ENCODE peak calls at places on chromosomes 16 and 17, in six cellular contexts. Q is uterus, R is Peyer's patch, D is ovary, K is heart left ventricle, Y is HepG2. J is an unnamed sample.

GRCh38 chr17:40448639-40449261 is 5.5 kb downstream of the IGFBP4 start:
- DNase-seq in Q (no peak), R (peak), D (peak), K (no peak), Y (peak), J (peak)

GRCh38 chr16:16042076-16042475 is 92.7 kb downstream of the ABCC1 start:
- DNase-seq in Q (no peak), R (no peak), D (no peak), K (peak), Y (no peak), J (peak)

GRCh38 chr16:56776562-56776961 is 46.6 kb downstream of the NUP93 start:
- DNase-seq in Q (peak), R (no peak), D (peak), K (peak), Y (no peak), J (peak)

GRCh38 chr16:68778551-68779231 is 41.6 kb downstream of the CDH1 start:
- DNase-seq in Q (no peak), R (no peak), D (no peak), K (no peak), Y (no peak), J (peak)

GRCh38 chr16:88685156-88686061 is 898 bp downstream of the SNAI3 start:
- DNase-seq in Q (no peak), R (peak), D (no peak), K (no peak), Y (no peak), J (no peak)

GRCh38 chr17:1331708-1332107 is 52.2 kb downstream of the TRARG1 start:
- DNase-seq in Q (no peak), R (no peak), D (peak), K (peak), Y (no peak), J (no peak)

GRCh38 chr17:19958023-19958422 is 19.6 kb downstream of the AKAP10 start:
- DNase-seq in Q (no peak), R (no peak), D (no peak), K (no peak), Y (peak), J (no peak)

GRCh38 chr16:275786-276232 is at the start of gene RGS11:
- DNase-seq in Q (no peak), R (no peak), D (no peak), K (no peak), Y (no peak), J (no peak)

GRCh38 chr16:65867276-65867990 is 499.1 kb upstream of the CDH5 start:
- DNase-seq in Q (no peak), R (no peak), D (no peak), K (no peak), Y (no peak), J (no peak)

GRCh38 chr16:18803569-18804462 is 2.5 kb upstream of the ARL6IP1 start:
- DNase-seq in Q (no peak), R (no peak), D (no peak), K (no peak), Y (no peak), J (no peak)

GRCh38 chr16:57830890-57831484 is 28.7 kb upstream of the KIFC3 start:
- DNase-seq in Q (no peak), R (peak), D (no peak), K (no peak), Y (no peak), J (no peak)

GRCh38 chr16:88264641-88265285 is 118.0 kb upstream of the ZNF469 start:
- DNase-seq in Q (peak), R (peak), D (peak), K (peak), Y (peak), J (peak)

GRCh38 chr16:19700319-19700781 is 17.7 kb downstream of the KNOP1 start:
- DNase-seq in Q (peak), R (peak), D (peak), K (no peak), Y (peak), J (no peak)

GRCh38 chr17:63611354-63611753 is 10.7 kb downstream of the TACO1 start:
- DNase-seq in Q (no peak), R (no peak), D (no peak), K (no peak), Y (no peak), J (no peak)

GRCh38 chr16:3643095-3643730 is 11.3 kb upstream of the DNASE1 start:
- DNase-seq in Q (no peak), R (peak), D (no peak), K (no peak), Y (no peak), J (no peak)

GRCh38 chr17:1111599-1112443 is 68.0 kb downstream of the ABR start:
- DNase-seq in Q (no peak), R (no peak), D (peak), K (peak), Y (no peak), J (no peak)

GRCh38 chr16:27539120-27539519 is 10.6 kb downstream of the GTF3C1 start:
- DNase-seq in Q (no peak), R (no peak), D (no peak), K (no peak), Y (no peak), J (no peak)

GRCh38 chr16:47644166-47644565 is 183.0 kb downstream of the PHKB start:
- DNase-seq in Q (no peak), R (no peak), D (no peak), K (peak), Y (no peak), J (peak)

GRCh38 chr16:929227-929669 is 41.5 kb downstream of the LMF1 start:
- DNase-seq in Q (no peak), R (no peak), D (no peak), K (no peak), Y (no peak), J (no peak)

GRCh38 chr17:21841839-21842238 is 149.5 kb downstream of the KCNJ18 start:
- DNase-seq in Q (no peak), R (no peak), D (no peak), K (no peak), Y (no peak), J (no peak)

GRCh38 chr17:5667871-5668270 is 83.6 kb upstream of the NLRP1 start:
- DNase-seq in Q (no peak), R (no peak), D (no peak), K (no peak), Y (peak), J (no peak)

GRCh38 chr16:31085371-31085770 is 3.4 kb downstream of the PRSS53 start:
- DNase-seq in Q (no peak), R (no peak), D (no peak), K (no peak), Y (no peak), J (no peak)

GRCh38 chr17:61904094-61904710 is 23.6 kb downstream of the INTS2 start:
- DNase-seq in Q (no peak), R (peak), D (no peak), K (no peak), Y (no peak), J (no peak)

GRCh38 chr17:64230551-64231408 is 32.3 kb downstream of the TEX2 start:
- DNase-seq in Q (no peak), R (no peak), D (no peak), K (no peak), Y (no peak), J (no peak)

GRCh38 chr17:18951941-18952842 is at the start of gene SLC5A10:
- DNase-seq in Q (no peak), R (peak), D (no peak), K (no peak), Y (peak), J (no peak)

GRCh38 chr17:79825580-79825921 is 13.7 kb downstream of the CBX4 start:
- DNase-seq in Q (no peak), R (no peak), D (no peak), K (no peak), Y (no peak), J (no peak)

GRCh38 chr17:50479522-50480141 is 972 bp downstream of the RSAD1 start:
- DNase-seq in Q (peak), R (peak), D (peak), K (peak), Y (peak), J (peak)

GRCh38 chr17:48021964-48022363 is 15.6 kb downstream of the COPZ2 start:
- DNase-seq in Q (no peak), R (no peak), D (no peak), K (no peak), Y (no peak), J (no peak)

GRCh38 chr17:14464741-14465140 is 163.9 kb downstream of the HS3ST3B1 start:
- DNase-seq in Q (no peak), R (no peak), D (no peak), K (no peak), Y (no peak), J (no peak)

GRCh38 chr17:39209317-39210092 is 9.4 kb downstream of the RPL19 start:
- DNase-seq in Q (peak), R (peak), D (peak), K (peak), Y (no peak), J (peak)

GRCh38 chr16:19290860-19291259 is 5.3 kb downstream of the CLEC19A start:
- DNase-seq in Q (no peak), R (no peak), D (no peak), K (no peak), Y (no peak), J (no peak)

GRCh38 chr17:17362531-17362930 is 59.4 kb downstream of the NT5M start:
- DNase-seq in Q (peak), R (peak), D (no peak), K (no peak), Y (no peak), J (no peak)

DNA sequence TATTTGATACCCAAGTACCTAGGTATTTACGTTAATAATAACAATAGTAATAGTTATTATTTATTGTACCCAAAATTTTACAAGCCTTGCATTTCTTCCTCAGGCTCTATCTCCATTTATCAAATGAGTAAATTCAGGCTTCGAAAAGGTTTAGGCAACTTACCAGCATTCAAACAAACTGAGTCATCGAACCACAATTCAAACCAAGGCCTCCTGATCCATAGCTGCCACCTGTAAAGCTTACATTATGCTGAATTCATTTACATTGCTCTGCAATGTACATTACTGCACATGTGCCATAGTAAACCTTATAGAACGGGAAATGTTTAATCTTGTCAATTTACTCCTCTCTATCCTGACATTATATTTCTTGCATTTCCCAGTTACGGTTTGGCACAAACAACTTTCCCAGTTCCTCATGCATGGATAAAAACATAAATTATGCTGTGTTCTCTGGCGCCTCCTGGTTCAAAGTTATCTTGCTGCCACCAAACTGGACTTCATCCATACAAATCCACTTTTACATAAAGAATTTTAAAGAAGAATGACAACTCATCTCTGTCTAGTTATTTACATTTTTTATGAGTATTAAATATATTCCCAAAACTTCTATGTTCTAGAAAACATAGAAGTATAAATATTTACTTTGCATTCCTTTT is 360.6 kb upstream of the SOX9 start:
- DNase-seq in Q (no peak), R (no peak), D (no peak), K (no peak), Y (no peak), J (no peak)
- TF ChIP-seq CTCF in Q (no peak), R (no peak), D (no peak), K (no peak), Y (peak), J (no peak)

DNA sequence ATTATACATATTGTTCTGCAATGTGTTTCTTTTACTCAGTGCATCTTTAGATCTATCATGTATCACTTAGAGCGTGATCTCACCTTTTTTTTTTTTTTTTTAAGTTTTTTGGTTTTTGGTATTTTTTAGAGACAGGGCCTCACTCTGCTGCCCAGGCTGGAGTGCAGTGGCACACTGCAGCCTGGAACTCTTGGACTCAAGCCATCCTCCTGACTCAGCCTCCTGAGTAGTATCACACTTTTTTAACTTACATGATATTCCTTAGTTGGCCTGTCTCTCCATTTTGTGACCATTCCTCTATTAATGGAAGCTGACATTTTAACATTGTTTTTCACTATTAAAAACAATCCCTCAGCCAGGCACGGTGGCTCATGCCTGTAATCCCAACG is 4.7 kb upstream of the MPO start:
- DNase-seq in Q (no peak), R (no peak), D (no peak), K (no peak), Y (no peak), J (no peak)
- TF ChIP-seq POLR2A in Q (no peak), R (no peak), D (no peak), K (no peak), Y (no peak), J (no peak)

GRCh38 chr16:69781118-69781517 is 19.0 kb downstream of the WWP2 start:
- DNase-seq in Q (no peak), R (no peak), D (no peak), K (no peak), Y (peak), J (no peak)

GRCh38 chr16:69775535-69775934 is 13.4 kb downstream of the WWP2 start:
- DNase-seq in Q (no peak), R (no peak), D (no peak), K (no peak), Y (no peak), J (no peak)

DNA sequence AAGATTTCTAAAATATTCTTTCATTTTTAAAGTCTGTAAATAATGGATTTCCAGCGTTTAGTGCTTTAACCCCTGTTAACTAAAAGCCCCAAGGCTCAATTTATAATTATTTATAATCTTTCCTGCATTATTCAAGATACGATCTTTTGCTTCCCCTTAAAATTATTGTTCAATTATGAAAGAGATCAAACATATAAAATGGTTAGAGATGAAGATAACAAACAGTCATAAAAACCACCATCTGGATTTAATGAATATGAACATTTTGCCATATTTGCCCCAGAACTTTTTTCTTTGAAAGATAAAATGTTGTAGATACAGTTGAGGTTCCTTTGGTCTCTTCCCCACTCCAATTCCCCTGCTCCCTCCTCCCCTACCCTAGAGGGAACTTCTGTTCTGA is 17.6 kb downstream of the WWP2 start:
- DNase-seq in Q (no peak), R (no peak), D (no peak), K (no peak), Y (no peak), J (no peak)
- TF ChIP-seq CTCF in Q (no peak), R (no peak), D (no peak), K (no peak), Y (no peak), J (no peak)

GRCh38 chr16:85527042-85527766 is 85.9 kb upstream of the GSE1 start:
- DNase-seq in Q (no peak), R (no peak), D (peak), K (no peak), Y (no peak), J (no peak)
- TF ChIP-seq POLR2A in Q (no peak), R (no peak), D (no peak), K (no peak), Y (no peak), J (no peak)

J was measured in stomach.